ENCODE peak calls at places on chromosomes 1 and 21, in four cellular contexts. E is GM04503, Y is ACHN, A is anterior cingulate cortex. J is an unnamed sample.

GRCh38 chr1:224809613-224810012 is 119.9 kb upstream of the DNAH14 start:
- DNase-seq in Y (no peak), A (no peak), E (no peak), J (no peak)

GRCh38 chr1:201999625-202000238 is 10.7 kb upstream of the ELF3 start:
- DNase-seq in E (no peak), Y (peak), A (no peak), J (no peak)

GRCh38 chr1:232776526-232776925 is 28.7 kb upstream of the MAP10 start:
- DNase-seq in E (no peak), A (no peak), Y (no peak), J (no peak)

GRCh38 chr1:66540434-66541032 is 6.6 kb downstream of the SGIP1 start:
- DNase-seq in A (no peak), Y (peak), E (peak), J (no peak)

GRCh38 chr1:2414297-2414958 is 2.1 kb upstream of the PEX10 start:
- DNase-seq in Y (peak), A (peak), E (no peak), J (peak)

GRCh38 chr1:30707412-30708360 is 15.7 kb downstream of the MATN1 start:
- DNase-seq in Y (peak), A (peak), E (no peak), J (no peak)

GRCh38 chr1:98051065-98051675 is 130.3 kb upstream of the DPYD start:
- DNase-seq in E (no peak), A (peak), Y (peak), J (peak)

GRCh38 chr1:77197351-77197750 is 21.9 kb downstream of the PIGK start:
- DNase-seq in E (no peak), Y (no peak), A (no peak), J (no peak)

GRCh38 chr1:95679262-95679661 is 445.3 kb downstream of the RWDD3 start:
- DNase-seq in E (no peak), Y (no peak), A (no peak), J (no peak)

GRCh38 chr1:231534703-231535159 is 6.3 kb downstream of the TSNAX start:
- DNase-seq in A (no peak), E (no peak), Y (no peak), J (no peak)

GRCh38 chr1:85148524-85149250 is 52.1 kb downstream of the SYDE2 start:
- DNase-seq in Y (no peak), E (peak), A (no peak), J (no peak)

GRCh38 chr1:1168156-1168450 is 5.6 kb upstream of the TTLL10 start:
- DNase-seq in Y (no peak), E (no peak), A (no peak), J (no peak)

GRCh38 chr1:230823835-230824485 is 44.4 kb downstream of the C1orf198 start:
- DNase-seq in A (no peak), Y (no peak), E (no peak), J (no peak)

GRCh38 chr1:167429612-167430011 is 88.7 kb downstream of the CD247 start:
- DNase-seq in E (no peak), Y (no peak), A (no peak), J (no peak)

GRCh38 chr1:100400332-100400933 is 48.1 kb downstream of the CDC14A start:
- DNase-seq in Y (no peak), E (no peak), A (peak), J (no peak)

GRCh38 chr1:247336390-247336789 is 4.7 kb upstream of the ZNF496 start:
- DNase-seq in A (no peak), E (no peak), Y (no peak), J (no peak)

GRCh38 chr1:212671342-212672031 is 28.2 kb downstream of the BATF3 start:
- DNase-seq in E (no peak), A (peak), Y (peak), J (no peak)

GRCh38 chr21:42839271-42840231 is 39.8 kb downstream of the WDR4 start:
- DNase-seq in Y (no peak), A (no peak), E (no peak), J (no peak)

GRCh38 chr1:107842241-107842640 is 122.7 kb downstream of the VAV3 start:
- DNase-seq in E (no peak), A (no peak), Y (no peak), J (no peak)

GRCh38 chr1:214310010-214310409 is 29.1 kb downstream of the SMYD2 start:
- DNase-seq in Y (no peak), E (no peak), A (no peak), J (no peak)

GRCh38 chr1:159960721-159961381 is 6.8 kb upstream of the SLAMF9 start:
- DNase-seq in A (no peak), Y (no peak), E (peak), J (no peak)

GRCh38 chr21:14737922-14738321 is 191.8 kb upstream of the SAMSN1 start:
- DNase-seq in A (no peak), E (no peak), Y (peak), J (no peak)